ENCODE peak calls at places on chromosomes 13 and 19, in six cellular contexts. One of them, this sample, is unnamed.
A peak's percentile ranks its signal among the peaks of the same experiment; 100 is the strongest.

GRCh38 chr13:48242677-48243076 is 9.7 kb downstream of the ITM2B start:
- DNase-seq in adrenal gland: no peak
- DNase-seq in stromal cell of bone marrow: no peak
- DNase-seq in posterior cingulate gyrus: no peak
- DNase-seq in progenitor cell of endocrine pancreas: no peak
- DNase-seq in activated CD8-positive, alpha-beta T cell treated with anti-CD3 and anti-CD28 coated beads for 36 hours: no peak
- DNase-seq in this sample: no peak

GRCh38 chr19:38676023-38676877 is 28.8 kb downstream of the ACTN4 start:
- DNase-seq in adrenal gland: no peak
- DNase-seq in stromal cell of bone marrow: no peak
- DNase-seq in posterior cingulate gyrus: peak; percentile 13
- DNase-seq in progenitor cell of endocrine pancreas: no peak
- DNase-seq in activated CD8-positive, alpha-beta T cell treated with anti-CD3 and anti-CD28 coated beads for 36 hours: no peak
- DNase-seq in this sample: no peak

GRCh38 chr13:70424928-70425327 is 316.7 kb upstream of the KLHL1 start:
- DNase-seq in adrenal gland: no peak
- DNase-seq in stromal cell of bone marrow: no peak
- DNase-seq in posterior cingulate gyrus: no peak
- DNase-seq in progenitor cell of endocrine pancreas: no peak
- DNase-seq in activated CD8-positive, alpha-beta T cell treated with anti-CD3 and anti-CD28 coated beads for 36 hours: no peak
- DNase-seq in this sample: no peak

GRCh38 chr19:28541029-28541428 is 671.9 kb downstream of the UQCRFS1 start:
- DNase-seq in adrenal gland: no peak
- DNase-seq in stromal cell of bone marrow: no peak
- DNase-seq in posterior cingulate gyrus: no peak
- DNase-seq in progenitor cell of endocrine pancreas: no peak
- DNase-seq in activated CD8-positive, alpha-beta T cell treated with anti-CD3 and anti-CD28 coated beads for 36 hours: no peak
- DNase-seq in this sample: no peak

GRCh38 chr19:16285769-16286564 is 38.7 kb upstream of the KLF2 start:
- DNase-seq in adrenal gland: no peak
- DNase-seq in stromal cell of bone marrow: no peak
- DNase-seq in posterior cingulate gyrus: no peak
- DNase-seq in progenitor cell of endocrine pancreas: no peak
- DNase-seq in activated CD8-positive, alpha-beta T cell treated with anti-CD3 and anti-CD28 coated beads for 36 hours: no peak
- DNase-seq in this sample: no peak

GRCh38 chr13:44271915-44272341 is 101.7 kb upstream of the SERP2 start:
- DNase-seq in adrenal gland: no peak
- DNase-seq in stromal cell of bone marrow: peak; percentile 71
- DNase-seq in posterior cingulate gyrus: peak; percentile 80
- DNase-seq in progenitor cell of endocrine pancreas: no peak
- DNase-seq in activated CD8-positive, alpha-beta T cell treated with anti-CD3 and anti-CD28 coated beads for 36 hours: no peak
- DNase-seq in this sample: no peak

GRCh38 chr19:5686647-5687359 is 3.3 kb upstream of the RPL36 start:
- DNase-seq in adrenal gland: peak; percentile 97
- DNase-seq in stromal cell of bone marrow: peak; percentile 81
- DNase-seq in posterior cingulate gyrus: peak; percentile 97
- DNase-seq in progenitor cell of endocrine pancreas: peak; percentile 99
- DNase-seq in activated CD8-positive, alpha-beta T cell treated with anti-CD3 and anti-CD28 coated beads for 36 hours: peak; percentile 100
- DNase-seq in this sample: peak; percentile 84

GRCh38 chr13:107170270-107170931 is 602.5 kb upstream of the ARGLU1 start:
- DNase-seq in adrenal gland: no peak
- DNase-seq in stromal cell of bone marrow: no peak
- DNase-seq in posterior cingulate gyrus: no peak
- DNase-seq in progenitor cell of endocrine pancreas: no peak
- DNase-seq in activated CD8-positive, alpha-beta T cell treated with anti-CD3 and anti-CD28 coated beads for 36 hours: no peak
- DNase-seq in this sample: no peak

GRCh38 chr13:108227651-108228272 is 9.6 kb downstream of the ABHD13 start:
- DNase-seq in adrenal gland: no peak
- DNase-seq in stromal cell of bone marrow: no peak
- DNase-seq in posterior cingulate gyrus: no peak
- DNase-seq in progenitor cell of endocrine pancreas: peak; percentile 11
- DNase-seq in activated CD8-positive, alpha-beta T cell treated with anti-CD3 and anti-CD28 coated beads for 36 hours: peak; percentile 32
- DNase-seq in this sample: peak; percentile 11